ENCODE peak calls at places on chromosomes 2 and 18, in seven cellular contexts. I is endothelial cell of umbilical vein, T is BE2C, N is HFFc6, O is IMR-90, L is fibroblast of lung, D is DND-41. B is an unnamed sample.

GRCh38 chr2:128451084-128451483 is 132.4 kb upstream of the HS6ST1 start:
- DNase-seq in I (no peak), T (no peak), N (no peak), O (no peak), L (no peak), D (peak), B (peak)

GRCh38 chr18:27656167-27656778 is 471.2 kb upstream of the CHST9 start:
- DNase-seq in I (no peak), T (no peak), N (no peak), O (no peak), L (no peak), D (no peak), B (no peak)

GRCh38 chr2:6924101-6924917 is 7.1 kb downstream of the RNF144A start:
- DNase-seq in I (no peak), T (no peak), N (no peak), O (no peak), L (no peak), D (no peak), B (no peak)

GRCh38 chr2:237465515-237466227 is 21.4 kb upstream of the MLPH start:
- DNase-seq in I (peak), T (no peak), N (peak), O (peak), L (peak), D (no peak), B (no peak)

GRCh38 chr18:29160123-29160522 is 983.2 kb upstream of the CDH2 start:
- DNase-seq in I (peak), T (no peak), N (no peak), O (no peak), L (no peak), D (no peak), B (no peak)

GRCh38 chr2:144470819-144471218 is 49.1 kb downstream of the ZEB2 start:
- DNase-seq in I (peak), T (no peak), N (no peak), O (no peak), L (no peak), D (no peak), B (no peak)

GRCh38 chr2:58614259-58614658 is 373.1 kb upstream of the FANCL start:
- DNase-seq in I (peak), T (no peak), N (no peak), O (no peak), L (peak), D (no peak), B (no peak)

GRCh38 chr2:222813177-222813843 is 47.5 kb upstream of the ACSL3 start:
- DNase-seq in I (no peak), T (no peak), N (no peak), O (no peak), L (no peak), D (no peak), B (no peak)

GRCh38 chr2:209840434-209840833 is 68.8 kb downstream of the UNC80 start:
- DNase-seq in I (no peak), T (no peak), N (no peak), O (no peak), L (no peak), D (no peak), B (no peak)

GRCh38 chr2:15845294-15845693 is 95.1 kb upstream of the MYCN start:
- DNase-seq in I (no peak), T (no peak), N (no peak), O (no peak), L (no peak), D (no peak), B (no peak)

GRCh38 chr2:234669611-234670010 is 172.7 kb upstream of the ARL4C start:
- DNase-seq in I (no peak), T (peak), N (no peak), O (no peak), L (no peak), D (no peak), B (no peak)
- TF ChIP-seq CTCF in I (no peak), T (peak), N (peak), O (no peak), L (peak), D (peak), B (no peak)

DNA sequence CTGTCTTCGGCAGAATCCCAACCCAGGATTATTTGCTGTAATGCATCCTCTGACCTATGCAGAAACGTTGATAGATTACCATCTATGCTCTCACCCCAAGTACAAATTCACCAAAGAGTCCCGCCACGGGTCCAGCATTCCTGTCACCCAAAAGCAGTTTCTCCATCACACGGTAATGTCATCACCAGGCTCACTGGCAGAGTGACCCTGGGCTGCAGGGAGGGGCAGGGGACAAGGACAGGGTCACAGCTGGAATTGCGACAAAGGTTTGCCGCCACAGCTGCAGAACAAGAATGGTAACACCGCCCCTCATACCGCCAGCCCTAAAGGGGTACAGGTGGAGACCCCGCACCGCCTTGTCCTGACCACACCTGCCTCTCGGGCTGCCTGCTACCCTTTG is 40.8 kb upstream of the TMEM177 start:
- DNase-seq in I (no peak), T (no peak), N (no peak), O (no peak), L (no peak), D (no peak), B (no peak)
- TF ChIP-seq CTCF in I (no peak), T (no peak), N (no peak), O (no peak), L (no peak), D (no peak), B (no peak)

DNA sequence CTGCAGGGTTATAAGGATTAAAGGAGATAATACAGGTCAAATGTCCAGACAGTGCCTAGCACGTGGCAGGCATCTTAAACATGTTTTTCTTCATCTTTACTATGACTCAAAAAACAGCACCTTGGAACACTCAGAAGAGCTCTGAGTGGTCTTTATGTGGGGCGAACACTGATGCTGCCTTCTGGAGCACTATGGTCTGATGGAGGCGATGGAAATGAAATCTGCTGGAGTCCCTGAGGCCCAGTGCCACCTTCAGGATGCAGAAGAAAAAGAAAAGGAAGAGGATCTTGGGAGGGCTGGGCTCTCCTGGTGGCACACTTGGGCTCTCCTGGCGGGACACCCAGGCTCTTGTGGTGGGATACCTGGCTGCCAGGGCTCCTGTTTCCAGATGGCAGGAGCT is 171.8 kb downstream of the EIPR1 start:
- DNase-seq in I (no peak), T (no peak), N (no peak), O (no peak), L (no peak), D (no peak), B (no peak)
- TF ChIP-seq CTCF in I (no peak), T (no peak), N (no peak), O (no peak), L (no peak), D (no peak), B (no peak)

DNA sequence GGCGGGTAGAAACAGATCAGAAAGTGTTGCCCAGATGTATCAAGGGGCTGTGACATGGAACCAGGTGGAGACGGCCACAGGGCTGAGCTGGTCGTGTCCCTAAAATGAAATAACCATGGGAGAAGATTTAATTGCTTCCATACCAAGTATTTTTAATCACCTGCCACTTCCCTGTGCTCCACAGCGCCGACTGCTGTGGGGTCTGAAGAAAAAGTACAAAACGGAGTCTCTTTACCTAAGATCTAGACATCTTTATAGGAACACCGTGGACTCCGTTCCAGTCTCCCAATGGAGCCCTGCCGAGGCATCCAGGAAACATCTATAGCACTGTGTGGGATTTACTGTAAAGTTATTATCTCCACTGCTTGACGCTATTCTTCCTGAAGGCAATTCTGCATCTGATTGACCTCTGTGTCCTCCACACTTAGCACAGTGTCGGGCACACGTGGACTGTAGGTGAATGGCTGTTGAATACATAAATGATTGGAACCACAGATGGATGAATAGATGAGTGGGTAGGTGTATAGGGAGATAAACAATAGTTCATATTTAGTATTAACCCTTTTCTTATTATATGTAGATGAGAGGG is 21.6 kb upstream of the GYPC start:
- DNase-seq in I (no peak), T (peak), N (no peak), O (peak), L (no peak), D (no peak), B (no peak)
- TF ChIP-seq CTCF in I (peak), T (peak), N (peak), O (peak), L (peak), D (no peak), B (peak)

GRCh38 chr2:47510745-47511144 is 107.8 kb downstream of the MSH2 start:
- DNase-seq in I (no peak), T (no peak), N (peak), O (no peak), L (no peak), D (no peak), B (no peak)
- TF ChIP-seq CTCF in I (no peak), T (peak), N (peak), O (peak), L (no peak), D (no peak), B (no peak)

DNA sequence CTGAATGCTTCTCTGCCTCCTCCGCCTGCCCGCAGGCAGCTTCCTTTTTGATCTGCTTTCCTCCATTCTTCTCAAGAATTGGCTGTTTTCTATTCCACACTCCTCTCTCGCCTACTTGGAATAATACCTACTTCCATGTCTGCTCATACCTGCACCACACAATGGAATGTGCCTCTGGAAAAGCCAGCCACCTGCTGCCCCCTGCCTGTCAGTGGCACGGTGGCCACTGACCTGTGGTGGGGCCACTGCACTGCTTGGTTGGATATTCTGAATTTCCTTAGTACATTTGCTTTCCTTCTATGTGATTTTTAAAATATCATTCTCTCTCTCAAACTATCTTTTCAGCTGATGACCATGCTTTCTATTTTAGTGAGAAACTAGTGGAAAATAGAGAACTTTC is 406.9 kb downstream of the DCDC2C start:
- DNase-seq in I (no peak), T (no peak), N (no peak), O (no peak), L (no peak), D (no peak), B (no peak)
- TF ChIP-seq CTCF in I (no peak), T (peak), N (no peak), O (no peak), L (no peak), D (peak), B (no peak)

B was measured in CD14-positive monocyte.